ENCODE peak calls at places on chromosomes 13 and 19, in four cellular contexts. One of them, this sample, is unnamed.

GRCh38 chr19:48619692-48620565 is 623 bp downstream of the SPHK2 start:
- DNase-seq in SHP77: no peak
- DNase-seq in cardiac muscle cell: peak
- DNase-seq in memory B cell: no peak
- DNase-seq in this sample: no peak

GRCh38 chr19:49425178-49425577 is at the start of gene GFY:
- DNase-seq in SHP77: no peak
- DNase-seq in cardiac muscle cell: no peak
- DNase-seq in memory B cell: no peak
- DNase-seq in this sample: no peak

GRCh38 chr19:29798783-29799182 is 13.0 kb upstream of the CCNE1 start:
- DNase-seq in SHP77: no peak
- DNase-seq in cardiac muscle cell: peak
- DNase-seq in memory B cell: no peak
- DNase-seq in this sample: no peak

GRCh38 chr19:31139871-31140505 is 209.2 kb downstream of the TSHZ3 start:
- DNase-seq in SHP77: no peak
- DNase-seq in cardiac muscle cell: peak
- DNase-seq in memory B cell: no peak
- DNase-seq in this sample: no peak

GRCh38 chr19:34254552-34255432 is at the start of gene GARRE1:
- DNase-seq in SHP77: peak
- DNase-seq in cardiac muscle cell: peak
- DNase-seq in memory B cell: peak
- DNase-seq in this sample: peak

GRCh38 chr19:34667349-34668076 is 9.4 kb downstream of the SCGB2B2 start:
- DNase-seq in SHP77: no peak
- DNase-seq in cardiac muscle cell: peak
- DNase-seq in memory B cell: no peak
- DNase-seq in this sample: no peak

GRCh38 chr13:91405240-91405639 is 6.8 kb downstream of the GPC5 start:
- DNase-seq in SHP77: no peak
- DNase-seq in cardiac muscle cell: no peak
- DNase-seq in memory B cell: no peak
- DNase-seq in this sample: no peak

GRCh38 chr13:71685072-71685471 is 181.9 kb downstream of the DACH1 start:
- DNase-seq in SHP77: no peak
- DNase-seq in cardiac muscle cell: no peak
- DNase-seq in memory B cell: no peak
- DNase-seq in this sample: no peak

GRCh38 chr19:50906217-50906616 is 5.0 kb downstream of the KLK4 start:
- DNase-seq in SHP77: no peak
- DNase-seq in cardiac muscle cell: peak
- DNase-seq in memory B cell: no peak
- DNase-seq in this sample: peak

GRCh38 chr13:20249913-20250312 is 17.8 kb upstream of the GJB6 start:
- DNase-seq in SHP77: no peak
- DNase-seq in cardiac muscle cell: no peak
- DNase-seq in memory B cell: no peak
- DNase-seq in this sample: no peak